ENCODE peak calls at places on chromosomes 16 and 17, in five cellular contexts. B is mesendoderm; E is cardiac muscle cell; U is nephron progenitor cell; T is activated CD4-positive, CD25-positive, alpha-beta regulatory T cell treated with anti-CD3 and anti-CD28 coated beads, Interleukin-2, amount 50 U/mL, for 16 hours. L is an unnamed sample.

GRCh38 chr17:78529871-78530670 is 47.1 kb downstream of the DNAH17 start:
- DNase-seq in U (no peak), T (no peak), B (no peak), E (no peak), L (no peak)

GRCh38 chr17:75856062-75856681 is 1.0 kb upstream of the WBP2 start:
- DNase-seq in B (peak), T (no peak), E (no peak), U (no peak), L (no peak)

GRCh38 chr17:67082110-67082509 is 37.8 kb downstream of the CACNG1 start:
- DNase-seq in T (no peak), B (no peak), U (no peak), E (no peak), L (no peak)

GRCh38 chr17:74842599-74843351 is 16.9 kb downstream of the GRIN2C start:
- DNase-seq in T (no peak), E (peak), U (peak), B (peak), L (no peak)

GRCh38 chr16:75204410-75204758 is 2.6 kb downstream of the CTRB2 start:
- DNase-seq in B (no peak), E (no peak), T (no peak), U (no peak), L (no peak)

GRCh38 chr17:73538445-73538844 is 105.8 kb downstream of the SDK2 start:
- DNase-seq in U (no peak), B (no peak), T (no peak), E (no peak), L (no peak)

GRCh38 chr17:58344047-58344790 is 7.8 kb downstream of the SUPT4H1 start:
- DNase-seq in T (peak), U (no peak), E (no peak), B (no peak), L (no peak)

GRCh38 chr17:80694085-80694991 is 149.7 kb downstream of the RPTOR start:
- DNase-seq in B (no peak), U (no peak), T (no peak), E (no peak), L (no peak)

GRCh38 chr17:42273474-42274272 is 2.5 kb downstream of the STAT5B start:
- DNase-seq in B (no peak), T (no peak), U (no peak), E (no peak), L (no peak)

GRCh38 chr17:40518401-40519088 is 17.1 kb upstream of the TNS4 start:
- DNase-seq in B (peak), E (no peak), T (no peak), U (no peak), L (no peak)

GRCh38 chr17:74212913-74213791 is at the start of gene TTYH2:
- DNase-seq in U (peak), E (peak), T (peak), B (peak), L (peak)

GRCh38 chr17:68089881-68090280 is 54.3 kb downstream of the KPNA2 start:
- DNase-seq in B (peak), U (no peak), T (no peak), E (no peak), L (no peak)

GRCh38 chr16:11379420-11379819 is 34.2 kb downstream of the RMI2 start:
- DNase-seq in U (no peak), T (no peak), B (no peak), E (no peak), L (peak)

GRCh38 chr17:19409509-19409908 is 1.5 kb upstream of the RNF112 start:
- DNase-seq in T (no peak), U (no peak), E (no peak), B (peak), L (no peak)

GRCh38 chr17:28570716-28571254 is 539 bp downstream of the PIGS start:
- DNase-seq in U (peak), E (peak), T (no peak), B (peak), L (peak)

L was measured in sigmoid colon.